ENCODE peak calls at places on chromosomes 5 and 9, in five cellular contexts. N is NCI-H1092, X is WERI-Rb-1, Q is psoas muscle, L is LHCN-M2. A is an unnamed sample.

GRCh38 chr5:168608821-168609220 is 29.7 kb upstream of the PANK3 start:
- DNase-seq in N (no peak), Q (no peak), X (no peak), L (no peak), A (no peak)

GRCh38 chr5:134873494-134873893 is 677 bp upstream of the TXNDC15 start:
- DNase-seq in Q (no peak), X (peak), L (no peak), N (no peak), A (no peak)

GRCh38 chr9:61669352-61669751 is 479.5 kb downstream of the SPATA31A7 start:
- DNase-seq in X (no peak), Q (no peak), L (no peak), N (no peak), A (no peak)

GRCh38 chr9:124311283-124311682 is 53.5 kb downstream of the NEK6 start:
- DNase-seq in X (peak), N (no peak), L (no peak), Q (no peak), A (no peak)

GRCh38 chr5:123157797-123158528 is 68.9 kb downstream of the PRDM6 start:
- DNase-seq in N (no peak), Q (no peak), X (no peak), L (peak), A (no peak)

GRCh38 chr5:163766936-163767670 is 261.7 kb downstream of the MAT2B start:
- DNase-seq in X (no peak), L (no peak), Q (no peak), N (no peak), A (no peak)

GRCh38 chr9:136544549-136545064 is 1.2 kb downstream of the NOTCH1 start:
- DNase-seq in Q (peak), N (no peak), X (peak), L (peak), A (peak)

GRCh38 chr9:94676446-94677148 is 37.3 kb upstream of the FBP1 start:
- DNase-seq in Q (no peak), X (no peak), L (no peak), N (no peak), A (no peak)

GRCh38 chr5:170442381-170442780 is 53.2 kb upstream of the KCNMB1 start:
- DNase-seq in N (no peak), Q (no peak), L (no peak), X (no peak), A (no peak)

A was measured in T-cell.